ENCODE peak calls at places on chromosomes 2 and 18, in nine cellular contexts. A is NCI-H460; H is cardiac muscle cell; Y is T-helper 9 cell; S is MV-4-11; E is stimulated activated CD4-positive, alpha-beta T cell treated with anti-CD3 and anti-CD28 coated beads, Interleukin-15, amount 100 ng/mL, for 48 hours; G is esophagus squamous epithelium; P is cerebellar cortex; B is fibroblast of pulmonary artery. J is an unnamed sample.

GRCh38 chr2:237858294-237859081 is 935 bp upstream of the RAMP1 start:
- DNase-seq in A (peak), H (peak), Y (no peak), S (peak), E (peak), G (no peak), P (peak), B (peak), J (peak)

GRCh38 chr18:46222093-46222492 is 117.9 kb downstream of the HAUS1 start:
- DNase-seq in A (no peak), H (no peak), Y (no peak), S (no peak), E (no peak), G (no peak), P (no peak), B (no peak), J (no peak)

GRCh38 chr2:178998539-178998938 is 51.4 kb downstream of the CCDC141 start:
- DNase-seq in A (no peak), H (no peak), Y (no peak), S (no peak), E (no peak), G (no peak), P (no peak), B (no peak), J (no peak)

GRCh38 chr2:203858176-203858575 is 9.4 kb upstream of the CTLA4 start:
- DNase-seq in A (no peak), H (no peak), Y (no peak), S (no peak), E (no peak), G (no peak), P (no peak), B (no peak), J (no peak)

GRCh38 chr2:228318218-228318617 is 136.7 kb upstream of the SPHKAP start:
- DNase-seq in A (peak), H (peak), Y (no peak), S (no peak), E (no peak), G (no peak), P (peak), B (peak), J (no peak)

GRCh38 chr2:114046373-114046772 is 156.5 kb downstream of the ACTR3 start:
- DNase-seq in A (no peak), H (no peak), Y (no peak), S (no peak), E (no peak), G (no peak), P (no peak), B (no peak), J (no peak)

GRCh38 chr2:201858781-201859180 is 52.4 kb downstream of the CDK15 start:
- DNase-seq in A (no peak), H (peak), Y (no peak), S (peak), E (peak), G (no peak), P (peak), B (no peak), J (no peak)

GRCh38 chr18:41905786-41906527 is 49.1 kb upstream of the PIK3C3 start:
- DNase-seq in A (no peak), H (no peak), Y (no peak), S (no peak), E (no peak), G (no peak), P (no peak), B (no peak), J (no peak)

GRCh38 chr2:101617188-101617587 is 80.3 kb upstream of the MAP4K4 start:
- DNase-seq in A (no peak), H (peak), Y (no peak), S (peak), E (no peak), G (no peak), P (no peak), B (peak), J (no peak)

GRCh38 chr2:186748354-186748753 is 54.5 kb downstream of the FAM171B start:
- DNase-seq in A (no peak), H (no peak), Y (no peak), S (no peak), E (no peak), G (no peak), P (no peak), B (no peak), J (no peak)

GRCh38 chr2:220748875-220749479 is 823.1 kb downstream of the EPHA4 start:
- DNase-seq in A (no peak), H (no peak), Y (no peak), S (no peak), E (no peak), G (no peak), P (no peak), B (no peak), J (no peak)

GRCh38 chr2:69138793-69139510 is 126.0 kb downstream of the ANTXR1 start:
- DNase-seq in A (no peak), H (peak), Y (no peak), S (no peak), E (no peak), G (no peak), P (no peak), B (peak), J (no peak)

GRCh38 chr2:219302412-219302968 is 6.7 kb downstream of the PTPRN start:
- DNase-seq in A (no peak), H (no peak), Y (no peak), S (no peak), E (no peak), G (no peak), P (no peak), B (no peak), J (no peak)

GRCh38 chr2:47237375-47238357 is 82.6 kb upstream of the STPG4 start:
- DNase-seq in A (no peak), H (peak), Y (no peak), S (no peak), E (no peak), G (no peak), P (no peak), B (peak), J (no peak)

J was measured in ascending aorta.